ENCODE peak calls at places on chromosomes 1 and 21, in four cellular contexts. P is spleen, X is prostate gland, W is H1. J is an unnamed sample.

GRCh38 chr1:39955547-39956539 is 898 bp downstream of the MFSD2A start:
- DNase-seq in X (no peak), W (peak; percentile 61), P (no peak), J (no peak)

GRCh38 chr1:91381844-91382243 is 22.8 kb downstream of the HFM1 start:
- DNase-seq in X (no peak), P (no peak), W (no peak), J (no peak)

GRCh38 chr1:65949230-65949626 is 156.5 kb downstream of the PDE4B start:
- DNase-seq in P (no peak), W (no peak), X (no peak), J (no peak)

GRCh38 chr1:19495816-19496528 is 10.6 kb upstream of the CAPZB start:
- DNase-seq in P (no peak), W (no peak), X (no peak), J (no peak)

GRCh38 chr1:232404227-232404626 is 225.7 kb downstream of the SIPA1L2 start:
- DNase-seq in W (no peak), X (no peak), P (no peak), J (no peak)

GRCh38 chr1:205355054-205355453 is 1.7 kb downstream of the KLHDC8A start:
- DNase-seq in P (no peak), W (no peak), X (no peak), J (no peak)

GRCh38 chr1:176536588-176536987 is 73.6 kb downstream of the PAPPA2 start:
- DNase-seq in W (no peak), X (no peak), P (no peak), J (no peak)

GRCh38 chr1:109265741-109266330 is 16.5 kb downstream of the CELSR2 start:
- DNase-seq in P (peak; percentile 71), X (no peak), W (no peak), J (no peak)

GRCh38 chr1:45522324-45523104 is 830 bp upstream of the PRDX1 start:
- DNase-seq in X (no peak), P (peak; percentile 65), W (no peak), J (no peak)

GRCh38 chr21:28554660-28555475 is 437.8 kb downstream of the LTN1 start:
- DNase-seq in X (no peak), P (no peak), W (peak; percentile 45), J (no peak)

GRCh38 chr1:94940738-94941137 is 13.8 kb upstream of the CNN3 start:
- DNase-seq in W (no peak), X (no peak), P (no peak), J (no peak)

GRCh38 chr1:153024413-153024812 is 6.6 kb upstream of the SPRR1B start:
- DNase-seq in W (no peak), X (no peak), P (no peak), J (no peak)

GRCh38 chr1:211698161-211699026 is 23.0 kb upstream of the NEK2 start:
- DNase-seq in W (peak; percentile 99), X (peak; percentile 83), P (peak; percentile 97), J (peak; percentile 79)

GRCh38 chr1:2386636-2387611 is 4.4 kb downstream of the MORN1 start:
- DNase-seq in P (peak; percentile 65), X (no peak), W (no peak), J (peak; percentile 63)

GRCh38 chr1:33339413-33339812 is 18.5 kb upstream of the A3GALT2 start:
- DNase-seq in W (no peak), P (no peak), X (no peak), J (peak; percentile 74)

GRCh38 chr1:46757256-46757955 is 38.5 kb upstream of the EFCAB14 start:
- DNase-seq in P (no peak), W (peak; percentile 53), X (peak; percentile 42), J (no peak)

GRCh38 chr1:228396770-228397453 is 9.7 kb downstream of the TRIM11 start:
- DNase-seq in X (no peak), P (peak; percentile 70), W (no peak), J (peak; percentile 57)
- TF ChIP-seq POLR2AphosphoS5 in X (no peak), P (no peak), W (no peak), J (no peak)

DNA sequence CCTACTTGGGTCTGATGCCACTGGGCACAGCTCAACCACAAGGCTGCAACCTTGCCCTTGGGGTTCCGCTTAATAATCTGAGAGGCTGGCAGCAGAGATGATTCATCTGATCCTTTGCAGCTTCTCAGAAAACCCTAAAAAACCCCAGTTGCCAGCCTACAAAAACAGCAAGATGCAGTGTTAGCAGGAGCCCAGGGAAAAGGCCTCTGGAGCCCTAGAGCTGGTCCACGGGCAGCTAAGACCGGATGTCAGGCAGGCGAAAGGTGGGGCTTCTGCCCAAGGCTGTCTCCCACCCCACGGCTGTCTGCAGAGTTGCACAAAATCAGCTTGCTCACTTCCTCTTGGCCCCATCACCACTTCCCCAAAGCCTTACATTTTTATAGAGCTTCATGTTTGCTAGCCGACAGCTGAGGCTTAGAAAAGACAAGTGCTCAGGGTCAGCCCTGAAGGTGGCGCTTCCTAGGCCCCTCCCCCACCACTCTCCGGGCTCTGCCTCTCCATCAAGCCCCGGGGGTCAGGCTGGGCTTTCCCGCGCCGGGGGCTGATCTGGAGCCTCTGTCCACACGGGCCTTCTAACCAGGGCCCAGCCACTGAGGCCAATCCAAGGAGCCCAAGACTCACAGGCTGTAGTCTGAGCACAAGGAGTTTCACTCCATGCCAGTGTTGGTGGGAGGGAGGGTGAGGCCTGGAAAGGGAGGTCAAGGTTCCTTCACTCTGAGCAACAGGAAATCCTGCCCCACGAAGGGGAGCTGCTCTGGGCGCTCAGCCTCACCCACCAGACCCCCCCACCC is 4.2 kb upstream of the ADORA3 start:
- DNase-seq in P (peak; percentile 96), X (peak; percentile 35), W (peak; percentile 90), J (peak; percentile 89)
- TF ChIP-seq POLR2AphosphoS5 in P (peak; percentile 64), X (peak; percentile 29), W (no peak), J (peak; percentile 27)

GRCh38 chr1:12078938-12079861 is 16.1 kb downstream of the TNFRSF8 start:
- DNase-seq in W (peak; percentile 86), P (peak; percentile 67), X (no peak), J (no peak)
- TF ChIP-seq POLR2AphosphoS5 in W (peak; percentile 58), P (no peak), X (no peak), J (no peak)

GRCh38 chr1:160610584-160611242 is 31.4 kb upstream of the CD84 start:
- DNase-seq in P (no peak), W (no peak), X (no peak), J (no peak)
- TF ChIP-seq POLR2AphosphoS5 in P (no peak), W (no peak), X (no peak), J (no peak)